ENCODE peak calls at places on chromosomes 4 and X, in four cellular contexts. A is progenitor cell of endocrine pancreas, X is Peyer's patch, Z is GM13977. M is an unnamed sample.

GRCh38 chrX:135629342-135629741 is 84.1 kb upstream of the CT45A1 start:
- DNase-seq in X (no peak), A (no peak), Z (no peak), M (no peak)

GRCh38 chr4:114980932-114981693 is 132.3 kb downstream of the NDST4 start:
- DNase-seq in Z (no peak), X (no peak), A (no peak), M (no peak)

GRCh38 chr4:120683902-120684540 is 238.5 kb downstream of the PRDM5 start:
- DNase-seq in A (no peak), Z (no peak), X (no peak), M (no peak)

GRCh38 chr4:20418865-20419451 is 167.3 kb downstream of the SLIT2 start:
- DNase-seq in Z (peak), X (no peak), A (no peak), M (peak)

GRCh38 chr4:139973015-139973414 is 181.0 kb downstream of the MAML3 start:
- DNase-seq in A (no peak), X (no peak), Z (no peak), M (no peak)

GRCh38 chrX:55057691-55058249 is 17.1 kb upstream of the PAGE2B start:
- DNase-seq in A (no peak), X (no peak), Z (peak), M (peak)

GRCh38 chr4:107794001-107794400 is 30.7 kb upstream of the SGMS2 start:
- DNase-seq in A (no peak), Z (no peak), X (peak), M (no peak)

GRCh38 chr4:97038146-97038516 is 1105.1 kb downstream of the STPG2 start:
- DNase-seq in X (no peak), A (no peak), Z (no peak), M (no peak)

M was measured in RPMI7951.